ENCODE peak calls at places on chromosomes 12 and 14, in ten cellular contexts. F is prostate gland, T is astrocyte, N is right atrium auricular region, H is body of pancreas, A is epithelial cell of esophagus, L is tibial nerve, Y is Calu3, I is coronary artery, Z is HFF-Myc. P is an unnamed sample.

GRCh38 chr12:93476555-93476954 is 9.2 kb downstream of the MRPL42 start:
- DNase-seq in F (no peak), T (no peak), N (no peak), H (no peak), A (no peak), L (no peak), Y (no peak), I (no peak), Z (no peak), P (no peak)

GRCh38 chr12:50764116-50764860 is 387 bp downstream of the ATF1 start:
- DNase-seq in F (peak; percentile 30), T (no peak), N (no peak), H (no peak), A (peak; percentile 43), L (no peak), Y (peak; percentile 61), I (peak; percentile 82), Z (no peak), P (peak; percentile 25)

GRCh38 chr12:92547906-92548305 is 154.9 kb upstream of the PLEKHG7 start:
- DNase-seq in F (no peak), T (no peak), N (no peak), H (no peak), A (no peak), L (no peak), Y (no peak), I (no peak), Z (no peak), P (no peak)

GRCh38 chr12:123859035-123859434 is 96.9 kb downstream of the DNAH10 start:
- DNase-seq in F (no peak), T (no peak), N (no peak), H (no peak), A (no peak), L (no peak), Y (no peak), I (no peak), Z (no peak), P (no peak)

GRCh38 chr12:123077298-123078113 is 73.4 kb downstream of the PITPNM2 start:
- DNase-seq in F (no peak), T (no peak), N (no peak), H (no peak), A (no peak), L (no peak), Y (no peak), I (no peak), Z (no peak), P (no peak)

GRCh38 chr12:26773313-26774104 is 59.5 kb downstream of the ITPR2 start:
- DNase-seq in F (no peak), T (no peak), N (no peak), H (no peak), A (no peak), L (no peak), Y (no peak), I (no peak), Z (no peak), P (no peak)

GRCh38 chr14:93271111-93271510 is 61.7 kb downstream of the BTBD7 start:
- DNase-seq in F (no peak), T (no peak), N (no peak), H (no peak), A (no peak), L (no peak), Y (no peak), I (no peak), Z (no peak), P (no peak)

GRCh38 chr12:12890815-12891645 is at the start of gene GPRC5A:
- DNase-seq in F (peak; percentile 81), T (peak; percentile 93), N (peak; percentile 97), H (peak; percentile 91), A (peak; percentile 91), L (peak; percentile 79), Y (peak; percentile 98), I (peak; percentile 98), Z (peak; percentile 80), P (peak; percentile 96)

GRCh38 chr12:102966200-102966941 is 8.9 kb downstream of the ASCL1 start:
- DNase-seq in F (no peak), T (no peak), N (no peak), H (no peak), A (no peak), L (no peak), Y (no peak), I (no peak), Z (no peak), P (no peak)

GRCh38 chr12:113862570-113863454 is 103.3 kb downstream of the RBM19 start:
- DNase-seq in F (no peak), T (peak; percentile 93), N (no peak), H (no peak), A (peak; percentile 30), L (no peak), Y (no peak), I (no peak), Z (peak; percentile 66), P (peak; percentile 61)

GRCh38 chr14:31927348-31927826 is 149.7 kb upstream of the ARHGAP5 start:
- DNase-seq in F (no peak), T (peak; percentile 94), N (no peak), H (no peak), A (peak; percentile 95), L (no peak), Y (peak; percentile 19), I (no peak), Z (peak; percentile 72), P (peak; percentile 82)

GRCh38 chr12:104352106-104352713 is 48.7 kb downstream of the EID3 start:
- DNase-seq in F (no peak), T (peak; percentile 36), N (peak; percentile 55), H (no peak), A (no peak), L (no peak), Y (no peak), I (no peak), Z (no peak), P (peak; percentile 76)

DNA sequence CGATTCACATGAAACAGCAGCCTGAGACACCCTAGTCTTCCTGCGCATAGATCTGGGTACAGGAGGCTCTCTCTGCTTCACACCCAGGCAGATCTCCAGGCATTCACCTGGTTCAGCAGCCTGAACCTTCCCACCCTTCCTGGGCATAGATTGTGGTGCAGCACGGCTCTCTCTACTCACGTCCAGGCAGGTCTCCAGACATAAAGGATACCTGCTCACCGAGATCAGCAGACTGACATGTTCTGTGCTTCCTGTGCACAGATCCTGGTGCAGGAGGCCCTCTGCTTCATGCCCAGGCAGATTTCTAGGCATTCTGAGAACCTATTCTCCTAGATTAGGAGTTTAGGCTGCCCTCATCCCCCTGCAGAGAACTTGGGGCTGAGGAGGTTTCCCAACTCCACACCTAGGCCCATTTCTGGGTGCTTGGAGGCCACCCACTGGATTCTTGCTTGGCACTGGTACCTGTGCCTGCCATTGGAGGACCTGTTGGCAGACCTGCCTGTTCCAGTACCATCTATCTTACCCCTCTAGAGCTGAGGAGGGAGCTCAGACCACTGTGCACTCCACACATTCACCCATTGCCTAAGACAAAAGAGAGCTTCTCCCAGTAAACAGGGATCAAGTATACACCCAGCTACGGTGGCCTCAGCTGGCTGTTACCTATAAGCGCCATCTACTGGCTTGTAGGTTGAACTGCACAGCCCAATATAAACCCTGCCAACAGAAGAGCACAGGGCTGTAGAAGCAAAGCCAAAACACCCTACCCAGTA is 28.0 kb upstream of the GARIN6 start:
- DNase-seq in F (no peak), T (peak; percentile 26), N (no peak), H (no peak), A (peak; percentile 50), L (no peak), Y (peak; percentile 7), I (no peak), Z (peak; percentile 0), P (no peak)
- TF ChIP-seq CTCF in F (no peak), T (peak; percentile 72), N (no peak), H (no peak), A (peak; percentile 68), L (no peak), Y (peak; percentile 45), I (no peak), Z (peak; percentile 56), P (peak; percentile 21)

GRCh38 chr12:2152134-2152533 is 99.3 kb downstream of the CACNA1C start:
- DNase-seq in F (no peak), T (no peak), N (no peak), H (no peak), A (no peak), L (no peak), Y (no peak), I (no peak), Z (no peak), P (no peak)
- TF ChIP-seq CTCF in F (no peak), T (no peak), N (no peak), H (no peak), A (no peak), L (no peak), Y (no peak), I (no peak), Z (no peak), P (no peak)

GRCh38 chr12:130049666-130050065 is 112.6 kb upstream of the FZD10 start:
- DNase-seq in F (no peak), T (no peak), N (no peak), H (no peak), A (peak; percentile 8), L (no peak), Y (no peak), I (no peak), Z (no peak), P (no peak)
- TF ChIP-seq CTCF in F (no peak), T (no peak), N (no peak), H (no peak), A (peak; percentile 20), L (no peak), Y (no peak), I (no peak), Z (no peak), P (no peak)

DNA sequence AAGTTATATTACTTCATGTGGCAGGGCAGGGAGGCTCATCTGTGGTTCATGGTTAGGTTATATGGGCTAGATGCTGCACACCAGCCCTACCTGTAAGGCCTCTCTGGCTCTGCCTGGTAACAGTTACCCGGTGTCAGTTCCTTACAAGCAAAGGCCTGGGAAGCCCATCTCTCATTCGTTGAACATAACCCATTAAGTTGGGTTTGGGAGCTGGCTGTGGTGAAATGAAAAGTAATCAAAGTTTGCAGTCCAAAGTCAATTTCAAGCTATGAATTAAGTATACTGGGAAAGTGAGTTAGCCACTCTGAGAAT is 183.2 kb downstream of the PPM1H start:
- DNase-seq in F (no peak), T (no peak), N (no peak), H (no peak), A (no peak), L (no peak), Y (no peak), I (no peak), Z (no peak), P (no peak)
- TF ChIP-seq CTCF in F (no peak), T (no peak), N (no peak), H (no peak), A (no peak), L (no peak), Y (no peak), I (no peak), Z (no peak), P (no peak)

GRCh38 chr12:14665354-14666348 is 30.7 kb downstream of the GUCY2C start:
- DNase-seq in F (no peak), T (no peak), N (no peak), H (no peak), A (peak; percentile 59), L (no peak), Y (no peak), I (no peak), Z (no peak), P (no peak)
- TF ChIP-seq CTCF in F (no peak), T (no peak), N (no peak), H (no peak), A (no peak), L (no peak), Y (no peak), I (no peak), Z (no peak), P (no peak)

GRCh38 chr14:101225116-101225728 is 321.7 kb upstream of the RTL1 start:
- DNase-seq in F (no peak), T (no peak), N (peak; percentile 23), H (no peak), A (no peak), L (no peak), Y (no peak), I (peak; percentile 52), Z (no peak), P (no peak)
- TF ChIP-seq CTCF in F (no peak), T (no peak), N (no peak), H (no peak), A (no peak), L (no peak), Y (no peak), I (no peak), Z (no peak), P (no peak)

P was measured in fibroblast of the aortic adventitia.